ENCODE peak calls at places on chromosomes 5 and 9, in five cellular contexts. I is GM23248, O is HCT116, X is PC-9, S is GM23338. H is an unnamed sample. For H3K9me2, the result is how much of the 10 kb centered on the place peaks cover.

GRCh38 chr9:95834281-95834907 is 41.1 kb upstream of the ERCC6L2 start:
- DNase-seq in I (no peak), O (no peak), X (no peak), S (no peak), H (peak)

GRCh38 chr5:83538788-83539535 is 67.4 kb downstream of the VCAN start:
- DNase-seq in I (no peak), O (no peak), X (no peak), S (no peak), H (no peak)

GRCh38 chr9:115674091-115674490 is 479.5 kb upstream of the PAPPA start:
- DNase-seq in I (peak), O (no peak), X (no peak), S (no peak), H (no peak)

GRCh38 chr5:38994329-38994927 is 79.8 kb downstream of the RICTOR start:
- DNase-seq in I (peak), O (peak), X (peak), S (peak), H (peak)

GRCh38 chr9:68738346-68738745 is 33.3 kb downstream of the PIP5K1B start:
- DNase-seq in I (no peak), O (no peak), X (no peak), S (no peak), H (no peak)

GRCh38 chr9:133957328-133957727 is 34.8 kb downstream of the VAV2 start:
- DNase-seq in I (no peak), O (no peak), X (no peak), S (no peak), H (no peak)

GRCh38 chr5:117752403-117752802 is 1177.8 kb upstream of the SEMA6A start:
- DNase-seq in I (no peak), O (no peak), X (no peak), S (no peak), H (no peak)

GRCh38 chr5:74576941-74577456 is 63.5 kb downstream of the ENC1 start:
- DNase-seq in I (peak), O (no peak), X (peak), S (no peak), H (no peak)

GRCh38 chr9:13688990-13689600 is 409.6 kb upstream of the MPDZ start:
- DNase-seq in I (peak), O (no peak), X (no peak), S (peak), H (peak)

GRCh38 chr9:70496244-70496643 is 81.8 kb upstream of the KLF9 start:
- DNase-seq in I (no peak), O (no peak), X (no peak), S (no peak), H (no peak)

GRCh38 chr5:102670224-102670836 is 84.8 kb upstream of the PAM start:
- DNase-seq in I (peak), O (peak), X (no peak), S (peak), H (peak)

GRCh38 chr5:98769256-98770157 is 4.0 kb upstream of the RGMB start:
- DNase-seq in I (peak), O (no peak), X (peak), S (peak), H (peak)

GRCh38 chr9:34158362-34158869 is 20.4 kb upstream of the UBAP1 start:
- DNase-seq in I (peak), O (no peak), X (peak), S (no peak), H (peak)

GRCh38 chr9:89576404-89576824 is 28.4 kb upstream of the GADD45G start:
- DNase-seq in I (peak), O (peak), X (no peak), S (peak), H (peak)

GRCh38 chr9:3205421-3206095 is 320.2 kb downstream of the RFX3 start:
- DNase-seq in I (peak), O (no peak), X (no peak), S (no peak), H (no peak)

GRCh38 chr5:119287547-119288073 is 68.2 kb upstream of the TNFAIP8 start:
- DNase-seq in I (peak), O (no peak), X (peak), S (no peak), H (no peak)

GRCh38 chr5:88203977-88204735 is 64.5 kb downstream of the TMEM161B start:
- DNase-seq in I (no peak), O (no peak), X (no peak), S (peak), H (no peak)

GRCh38 chr5:74865293-74865798 is 841 bp downstream of the FAM169A start:
- DNase-seq in I (no peak), O (no peak), X (no peak), S (no peak), H (peak)

GRCh38 chr5:19534751-19535150 is 453.2 kb downstream of the CDH18 start:
- DNase-seq in I (no peak), O (no peak), X (no peak), S (no peak), H (no peak)

GRCh38 chr5:67807116-67807888 is 408.3 kb upstream of the PIK3R1 start:
- DNase-seq in I (no peak), O (no peak), X (no peak), S (no peak), H (no peak)

GRCh38 chr9:125532412-125532811 is 174.6 kb downstream of the MAPKAP1 start:
- DNase-seq in I (no peak), O (no peak), X (no peak), S (no peak), H (no peak)

GRCh38 chr9:90156318-90156717 is 486.3 kb downstream of the DIRAS2 start:
- DNase-seq in I (no peak), O (no peak), X (no peak), S (no peak), H (no peak)

GRCh38 chr9:117414220-117414905 is 494 bp downstream of the ASTN2 start:
- DNase-seq in I (peak), O (no peak), X (no peak), S (peak), H (peak)

GRCh38 chr9:70765935-70766334 is 351.5 kb upstream of the KLF9 start:
- DNase-seq in I (no peak), O (no peak), X (no peak), S (no peak), H (no peak)

GRCh38 chr5:13632676-13633075 is 311.8 kb downstream of the DNAH5 start:
- DNase-seq in I (peak), O (no peak), X (peak), S (no peak), H (no peak)

GRCh38 chr9:10479172-10479571 is 133.6 kb downstream of the PTPRD start:
- DNase-seq in I (peak), O (no peak), X (no peak), S (peak), H (peak)

GRCh38 chr5:132497488-132497997 is 7.0 kb upstream of the IRF1 start:
- DNase-seq in I (peak), O (no peak), X (peak), S (peak), H (peak)

GRCh38 chr5:133222979-133223378 is 171.2 kb downstream of the HSPA4 start:
- DNase-seq in I (no peak), O (no peak), X (no peak), S (peak), H (no peak)

GRCh38 chr5:111262815-111263214 is 38.6 kb downstream of the CAMK4 start:
- DNase-seq in I (no peak), O (no peak), X (no peak), S (no peak), H (no peak)

GRCh38 chr9:129069128-129069824 is 11.6 kb upstream of the DOLPP1 start:
- DNase-seq in I (no peak), O (no peak), X (peak), S (no peak), H (peak)

GRCh38 chr9:137656416-137656815 is 37.6 kb downstream of the EHMT1 start:
- DNase-seq in I (no peak), O (no peak), X (no peak), S (no peak), H (no peak)

GRCh38 chr9:137658778-137659177 is 40.0 kb downstream of the EHMT1 start:
- DNase-seq in I (no peak), O (no peak), X (no peak), S (no peak), H (no peak)

GRCh38 chr9:137663584-137663983 is 44.8 kb downstream of the EHMT1 start:
- DNase-seq in I (no peak), O (no peak), X (no peak), S (peak), H (no peak)

GRCh38 chr9:137657606-137658005 is 38.8 kb downstream of the EHMT1 start:
- DNase-seq in I (no peak), O (no peak), X (no peak), S (no peak), H (no peak)

GRCh38 chr9:137660144-137660543 is 41.3 kb downstream of the EHMT1 start:
- DNase-seq in I (no peak), O (no peak), X (no peak), S (no peak), H (no peak)
- TF ChIP-seq EZH2 in I (no peak), O (no peak), X (no peak), S (no peak), H (no peak)

DNA sequence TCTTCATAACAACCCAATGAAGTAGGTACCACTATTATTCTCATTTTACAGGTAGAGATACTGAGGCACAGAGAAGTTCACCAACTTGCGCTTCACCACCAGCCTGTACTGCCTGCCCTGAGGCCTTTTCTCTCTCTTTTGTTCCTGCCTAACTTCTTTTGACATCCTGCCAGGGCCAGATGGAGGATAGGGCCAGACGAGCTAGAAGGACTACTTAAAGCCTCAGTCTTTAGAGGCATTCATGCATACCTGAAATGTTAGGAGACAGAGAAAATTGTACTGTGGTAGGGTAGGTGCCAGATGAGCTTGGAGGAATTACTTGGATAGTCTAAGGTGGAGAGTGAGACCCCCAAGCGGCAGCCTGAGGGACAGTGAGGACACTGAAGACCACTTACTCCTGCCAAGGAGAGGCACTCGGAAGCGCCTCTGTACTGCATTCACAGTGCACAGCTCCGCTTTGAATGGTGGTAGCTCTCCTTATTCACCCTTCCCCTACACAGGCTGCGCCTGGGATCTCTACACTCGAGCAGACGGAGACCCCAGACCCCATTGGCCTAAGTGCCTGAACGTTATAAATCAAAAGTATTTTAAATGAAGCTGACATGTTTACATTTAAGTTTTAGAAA is 6.2 kb upstream of the ORM1 start:
- DNase-seq in I (no peak), O (no peak), X (no peak), S (no peak), H (no peak)
- H3K9me2 ChIP-seq in I (under half), O (under half), X (under half), S (under half), H (under half)

GRCh38 chr5:52789378-52789777 is 1.7 kb downstream of the ITGA1 start:
- DNase-seq in I (no peak), O (no peak), X (no peak), S (no peak), H (no peak)

GRCh38 chr5:52788505-52788821 is 747 bp downstream of the ITGA1 start:
- DNase-seq in I (no peak), O (no peak), X (no peak), S (no peak), H (no peak)

GRCh38 chr5:52786391-52786790 is 1.3 kb upstream of the ITGA1 start:
- DNase-seq in I (no peak), O (no peak), X (no peak), S (no peak), H (no peak)

GRCh38 chr5:52786937-52787599 is 648 bp upstream of the ITGA1 start:
- DNase-seq in I (peak), O (peak), X (no peak), S (peak), H (peak)

GRCh38 chr5:52787600-52788504 is at the start of the genes ITGA1 and PELO:
- DNase-seq in I (peak), O (peak), X (peak), S (peak), H (peak)
- TF ChIP-seq EZH2 in I (no peak), O (no peak), X (no peak), S (no peak), H (no peak)

GRCh38 chr9:17531642-17532254 is 47.1 kb upstream of the SH3GL2 start:
- DNase-seq in I (peak), O (peak), X (no peak), S (peak), H (peak)

GRCh38 chr9:17532461-17532860 is 46.4 kb upstream of the SH3GL2 start:
- DNase-seq in I (no peak), O (no peak), X (no peak), S (no peak), H (no peak)

GRCh38 chr9:17535176-17535575 is 43.7 kb upstream of the SH3GL2 start:
- DNase-seq in I (no peak), O (no peak), X (no peak), S (no peak), H (no peak)

DNA sequence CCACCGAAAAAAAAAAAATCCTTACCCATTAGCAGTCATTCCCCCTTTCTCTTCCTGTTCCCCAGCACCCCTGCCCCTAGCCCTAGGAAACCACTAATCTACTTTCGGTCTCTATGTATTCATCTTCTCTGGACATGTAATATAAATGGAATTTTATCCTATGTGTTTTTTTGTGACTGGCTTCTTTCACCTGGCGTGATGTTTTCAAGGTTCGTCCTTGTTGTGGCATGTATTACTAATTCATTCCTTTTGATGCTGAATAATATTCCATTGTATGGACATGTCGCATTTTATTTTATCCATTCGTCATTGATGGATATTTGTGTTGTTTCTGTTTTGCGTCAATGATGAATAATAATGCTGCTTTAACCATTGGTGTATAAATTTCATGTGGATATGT is 42.8 kb upstream of the SH3GL2 start:
- DNase-seq in I (no peak), O (no peak), X (no peak), S (no peak), H (no peak)
- H3K9me2 ChIP-seq in I (under half), O (under half), X (under half), S (under half), H (under half)

DNA sequence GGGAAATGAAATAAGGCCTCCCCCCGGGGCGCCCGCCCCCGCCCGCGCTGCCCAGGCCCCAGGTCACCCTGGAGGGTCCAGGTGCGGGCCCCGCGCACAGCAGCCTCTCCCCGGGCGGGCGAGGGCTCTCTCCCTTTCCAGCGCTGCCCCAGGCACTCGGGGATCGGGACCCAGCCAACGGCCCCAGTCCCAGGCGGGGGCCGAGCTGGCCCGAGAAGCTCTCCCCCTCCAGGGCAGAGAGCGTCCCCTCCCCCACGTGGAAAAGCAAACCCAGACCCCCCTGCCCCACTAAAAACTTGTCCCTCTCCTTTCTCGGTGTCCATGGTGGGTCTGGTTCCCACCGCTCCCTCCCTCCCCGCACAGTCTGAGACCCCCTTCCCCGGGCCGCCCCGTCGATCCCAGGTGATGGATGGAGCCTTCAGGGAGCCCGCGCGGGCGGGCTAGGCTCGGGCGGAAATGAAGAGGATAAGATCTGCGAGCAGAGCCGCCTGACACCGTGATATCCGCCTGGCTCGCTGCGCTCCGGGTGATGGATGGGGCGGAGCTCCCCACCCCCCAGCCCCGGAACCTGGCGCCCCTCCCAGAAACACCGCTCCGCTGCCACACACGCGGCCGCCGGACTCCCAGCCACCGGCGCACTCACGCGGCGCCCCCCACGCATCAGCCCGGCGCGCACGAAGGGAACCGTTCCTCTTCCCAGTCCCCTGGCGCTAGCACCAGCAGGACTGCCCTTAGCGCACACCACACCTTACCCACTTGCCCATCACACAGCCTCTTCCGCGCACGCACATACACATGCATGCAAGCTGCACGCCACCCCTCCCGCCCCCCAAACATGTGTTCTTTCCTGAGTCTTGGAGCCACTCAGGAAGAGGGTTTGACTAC is 81.7 kb upstream of the ZBTB43 start:
- DNase-seq in I (peak), O (no peak), X (no peak), S (peak), H (peak)
- TF ChIP-seq EZH2 in I (no peak), O (no peak), X (no peak), S (no peak), H (no peak)

DNA sequence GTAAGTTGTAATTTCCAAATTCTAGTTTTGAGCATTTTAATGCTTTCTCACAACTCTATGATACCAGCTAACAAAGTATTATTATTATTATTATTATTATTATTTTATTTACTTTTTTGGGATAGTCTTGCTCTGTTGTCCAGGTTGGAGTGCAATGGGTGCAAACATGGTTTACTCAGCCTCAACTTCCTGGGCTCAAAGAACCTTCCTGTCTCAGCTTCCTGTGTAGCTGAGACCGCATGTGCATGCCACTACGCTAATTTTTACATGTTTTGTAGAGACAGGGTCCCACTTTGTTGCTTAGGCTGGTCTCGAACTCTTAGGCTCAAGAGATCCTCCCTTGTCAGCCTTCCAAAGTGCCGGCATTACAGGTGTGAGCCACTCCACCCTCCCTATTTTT is 27.0 kb downstream of the LRRC70 start:
- DNase-seq in I (no peak), O (no peak), X (no peak), S (no peak), H (no peak)
- H3K9me2 ChIP-seq in I (under half), O (under half), X (under half), S (under half), H (under half)

DNA sequence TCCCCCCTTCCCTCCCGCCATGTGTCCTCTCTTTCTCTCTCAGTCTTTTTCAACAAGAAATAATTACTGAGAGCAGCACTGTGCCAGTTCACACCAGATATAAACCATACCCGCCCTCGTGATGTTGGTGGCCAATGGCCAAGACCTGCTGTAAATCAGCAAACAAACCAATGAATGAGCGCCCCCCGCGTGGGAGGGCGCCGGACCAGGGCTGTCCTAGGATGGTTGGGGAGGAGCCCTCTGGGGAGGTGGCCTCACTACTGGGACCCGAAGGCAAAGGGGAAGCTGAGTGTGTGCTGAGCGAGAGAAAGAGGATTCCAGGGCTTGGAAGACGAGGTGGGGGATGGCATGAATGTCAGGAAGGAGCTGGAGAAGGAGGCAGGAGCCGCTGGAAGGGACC is 51.2 kb upstream of the BARHL1 start:
- DNase-seq in I (no peak), O (no peak), X (no peak), S (peak), H (no peak)
- TF ChIP-seq EZH2 in I (no peak), O (no peak), X (no peak), S (no peak), H (no peak)